ENCODE peak calls at places on chromosomes 3 and 15, in five cellular contexts. One of them, this sample, is unnamed.

GRCh38 chr3:29335438-29335837 is 54.6 kb downstream of the RBMS3 start:
- DNase-seq in iris pigment epithelial cell: peak
- DNase-seq in left colon: peak
- DNase-seq in renal cortical epithelial cell: peak
- DNase-seq in stimulated activated CD4-positive, alpha-beta T cell treated with anti-CD3 and anti-CD28 coated beads, Interleukin-4, amount 100 ng/mL, for 48 hours: no peak
- DNase-seq in this sample: peak

GRCh38 chr15:100008258-100008657 is 275.0 kb upstream of the LYSMD4 start:
- DNase-seq in iris pigment epithelial cell: no peak
- DNase-seq in renal cortical epithelial cell: no peak
- DNase-seq in stimulated activated CD4-positive, alpha-beta T cell treated with anti-CD3 and anti-CD28 coated beads, Interleukin-4, amount 100 ng/mL, for 48 hours: no peak
- DNase-seq in left colon: no peak
- DNase-seq in this sample: no peak

GRCh38 chr15:54619180-54619579 is 577.6 kb downstream of the RSL24D1 start:
- DNase-seq in renal cortical epithelial cell: no peak
- DNase-seq in left colon: no peak
- DNase-seq in stimulated activated CD4-positive, alpha-beta T cell treated with anti-CD3 and anti-CD28 coated beads, Interleukin-4, amount 100 ng/mL, for 48 hours: no peak
- DNase-seq in iris pigment epithelial cell: no peak
- DNase-seq in this sample: no peak

GRCh38 chr3:133914839-133915600 is 19.3 kb upstream of the RAB6B start:
- DNase-seq in left colon: no peak
- DNase-seq in stimulated activated CD4-positive, alpha-beta T cell treated with anti-CD3 and anti-CD28 coated beads, Interleukin-4, amount 100 ng/mL, for 48 hours: no peak
- DNase-seq in renal cortical epithelial cell: no peak
- DNase-seq in iris pigment epithelial cell: no peak
- DNase-seq in this sample: no peak

GRCh38 chr3:134659391-134660045 is 8.7 kb upstream of the KY start:
- DNase-seq in iris pigment epithelial cell: no peak
- DNase-seq in left colon: no peak
- DNase-seq in stimulated activated CD4-positive, alpha-beta T cell treated with anti-CD3 and anti-CD28 coated beads, Interleukin-4, amount 100 ng/mL, for 48 hours: no peak
- DNase-seq in renal cortical epithelial cell: no peak
- DNase-seq in this sample: no peak

GRCh38 chr15:65338366-65338765 is 33.9 kb downstream of the RNU5B-1 start:
- DNase-seq in left colon: peak
- DNase-seq in iris pigment epithelial cell: no peak
- DNase-seq in renal cortical epithelial cell: no peak
- DNase-seq in stimulated activated CD4-positive, alpha-beta T cell treated with anti-CD3 and anti-CD28 coated beads, Interleukin-4, amount 100 ng/mL, for 48 hours: no peak
- DNase-seq in this sample: peak

GRCh38 chr3:63661242-63661641 is 8.8 kb downstream of the SNTN start:
- DNase-seq in renal cortical epithelial cell: no peak
- DNase-seq in left colon: no peak
- DNase-seq in stimulated activated CD4-positive, alpha-beta T cell treated with anti-CD3 and anti-CD28 coated beads, Interleukin-4, amount 100 ng/mL, for 48 hours: no peak
- DNase-seq in iris pigment epithelial cell: peak
- DNase-seq in this sample: no peak

GRCh38 chr3:137642831-137643230 is 121.3 kb upstream of the SOX14 start:
- DNase-seq in left colon: no peak
- DNase-seq in stimulated activated CD4-positive, alpha-beta T cell treated with anti-CD3 and anti-CD28 coated beads, Interleukin-4, amount 100 ng/mL, for 48 hours: no peak
- DNase-seq in iris pigment epithelial cell: no peak
- DNase-seq in renal cortical epithelial cell: peak
- DNase-seq in this sample: no peak

GRCh38 chr3:30440880-30441279 is 165.5 kb upstream of the TGFBR2 start:
- DNase-seq in iris pigment epithelial cell: peak
- DNase-seq in stimulated activated CD4-positive, alpha-beta T cell treated with anti-CD3 and anti-CD28 coated beads, Interleukin-4, amount 100 ng/mL, for 48 hours: no peak
- DNase-seq in left colon: peak
- DNase-seq in renal cortical epithelial cell: peak
- DNase-seq in this sample: no peak

This sample was measured in chondrocyte.